ENCODE peak calls at places on chromosomes 2 and 18, in seven cellular contexts. I is naive thymus-derived CD4-positive, alpha-beta T cell; Q is NCI-H2171; V is activated CD4-positive, CD25-positive, alpha-beta regulatory T cell; G is activated CD4-positive, alpha-beta T cell treated with anti-CD3 and anti-CD28 coated beads for 1 hour; B is activated CD4-positive, alpha-beta memory T cell treated with anti-CD3 and anti-CD28 coated beads, Interleukin-2, amount 10 ng/mL, durations not matched to agents 7 days and 5 days; Z is BJ. W is an unnamed sample.

GRCh38 chr2:71722286-71722685 is 268.9 kb downstream of the DYSF start:
- DNase-seq in V (no peak), B (no peak), Z (no peak), Q (no peak), I (no peak), G (no peak), W (no peak)

GRCh38 chr2:2292381-2292780 is 38.7 kb downstream of the MYT1L start:
- DNase-seq in G (no peak), Z (no peak), Q (no peak), V (no peak), B (no peak), I (no peak), W (no peak)

GRCh38 chr2:151506170-151506569 is 96.5 kb downstream of the RIF1 start:
- DNase-seq in V (no peak), G (no peak), Q (no peak), B (no peak), Z (no peak), I (no peak), W (no peak)

GRCh38 chr2:102703748-102704147 is 58.1 kb upstream of the TMEM182 start:
- DNase-seq in I (no peak), G (no peak), Z (no peak), V (no peak), Q (no peak), B (no peak), W (peak)

GRCh38 chr2:109239720-109240119 is 110.7 kb downstream of the SH3RF3 start:
- DNase-seq in I (no peak), Z (no peak), Q (no peak), V (no peak), B (no peak), G (no peak), W (no peak)

GRCh38 chr18:69400976-69401474 is 337 bp downstream of the DOK6 start:
- DNase-seq in I (no peak), B (no peak), Q (no peak), G (no peak), Z (no peak), V (no peak), W (no peak)

GRCh38 chr2:203418271-203418670 is 90.1 kb downstream of the ABI2 start:
- DNase-seq in Z (no peak), V (no peak), G (no peak), Q (no peak), B (no peak), I (no peak), W (no peak)

GRCh38 chr2:237459741-237460174 is 27.3 kb upstream of the MLPH start:
- DNase-seq in G (no peak), Z (peak), I (no peak), V (no peak), B (no peak), Q (no peak), W (no peak)

GRCh38 chr2:215332876-215333600 is 21.2 kb downstream of the ATIC start:
- DNase-seq in Z (no peak), I (no peak), G (no peak), V (no peak), B (no peak), Q (no peak), W (no peak)

GRCh38 chr18:51134721-51135120 is 62.8 kb downstream of the MEX3C start:
- DNase-seq in G (no peak), I (no peak), B (no peak), V (no peak), Z (no peak), Q (no peak), W (no peak)

GRCh38 chr18:75958683-75959082 is 531.2 kb upstream of the SMIM21 start:
- DNase-seq in G (no peak), B (no peak), V (no peak), Z (no peak), Q (no peak), I (no peak), W (peak)

GRCh38 chr2:15657759-15658158 is 66.1 kb downstream of the DDX1 start:
- DNase-seq in Z (no peak), B (no peak), V (no peak), Q (no peak), I (no peak), G (no peak), W (no peak)

GRCh38 chr18:34734048-34734447 is 23.9 kb downstream of the DTNA start:
- DNase-seq in Z (no peak), Q (no peak), I (no peak), V (no peak), G (no peak), B (no peak), W (no peak)

GRCh38 chr2:233189032-233189431 is 62.4 kb upstream of the ATG16L1 start:
- DNase-seq in G (no peak), V (no peak), Q (no peak), Z (no peak), I (no peak), B (no peak), W (no peak)

GRCh38 chr18:21689736-21690135 is 14.8 kb downstream of the ABHD3 start:
- DNase-seq in V (no peak), Q (no peak), B (no peak), I (no peak), Z (no peak), G (no peak), W (no peak)

GRCh38 chr2:118846667-118847446 is 591 bp downstream of the EN1 start:
- DNase-seq in I (no peak), B (no peak), Q (no peak), G (peak), V (no peak), Z (no peak), W (no peak)

GRCh38 chr2:64424421-64424987 is 29.5 kb upstream of the LGALSL start:
- DNase-seq in Q (no peak), G (no peak), B (no peak), Z (no peak), I (no peak), V (no peak), W (no peak)

GRCh38 chr18:2717407-2717806 is 61.9 kb downstream of the SMCHD1 start:
- DNase-seq in V (no peak), Z (no peak), G (no peak), Q (no peak), B (no peak), I (no peak), W (no peak)

GRCh38 chr18:10530852-10531251 is 5.0 kb downstream of the NAPG start:
- DNase-seq in B (peak), Z (no peak), G (no peak), V (peak), I (no peak), Q (no peak), W (no peak)

GRCh38 chr2:211745295-211746097 is 793.1 kb downstream of the ERBB4 start:
- DNase-seq in B (peak), I (no peak), V (no peak), G (no peak), Z (no peak), Q (peak), W (peak)

GRCh38 chr18:23828426-23828825 is 139.2 kb downstream of the LAMA3 start:
- DNase-seq in I (no peak), Q (no peak), B (peak), V (no peak), G (peak), Z (no peak), W (no peak)

GRCh38 chr2:36277876-36278523 is 77.6 kb upstream of the CRIM1 start:
- DNase-seq in I (no peak), V (no peak), Q (no peak), G (no peak), B (no peak), Z (no peak), W (no peak)

GRCh38 chr2:238389985-238390682 is 36.6 kb upstream of the ASB1 start:
- DNase-seq in Z (no peak), V (no peak), B (no peak), Q (no peak), I (no peak), G (no peak), W (no peak)

GRCh38 chr2:234747032-234747431 is 204.8 kb upstream of the SH3BP4 start:
- DNase-seq in B (no peak), Q (no peak), G (no peak), V (no peak), I (no peak), Z (peak), W (no peak)

GRCh38 chr2:142815375-142815774 is 62.1 kb upstream of the KYNU start:
- DNase-seq in B (no peak), Q (no peak), V (no peak), Z (no peak), I (no peak), G (no peak), W (no peak)

GRCh38 chr2:213271947-213272346 is 12.3 kb upstream of the SPAG16 start:
- DNase-seq in V (no peak), B (no peak), G (no peak), Q (no peak), Z (no peak), I (no peak), W (no peak)

GRCh38 chr2:45922577-45922988 is 271.1 kb downstream of the PRKCE start:
- DNase-seq in Z (no peak), V (no peak), I (no peak), Q (peak), G (no peak), B (no peak), W (no peak)

GRCh38 chr18:58277457-58277739 is 233.4 kb downstream of the NEDD4L start:
- DNase-seq in I (no peak), Q (no peak), V (no peak), B (no peak), G (no peak), Z (no peak), W (no peak)

GRCh38 chr2:204274487-204274886 is 270.8 kb upstream of the PARD3B start:
- DNase-seq in Q (no peak), Z (no peak), B (no peak), V (no peak), G (no peak), I (no peak), W (no peak)

GRCh38 chr18:28108801-28109200 is 68.1 kb downstream of the CDH2 start:
- DNase-seq in Z (no peak), Q (no peak), V (no peak), B (no peak), G (no peak), I (no peak), W (no peak)

GRCh38 chr2:231900975-231901374 is 25.2 kb downstream of the NPPC start:
- DNase-seq in V (no peak), Q (no peak), G (no peak), I (no peak), B (no peak), Z (no peak), W (no peak)

GRCh38 chr2:218257390-218257981 is 3.3 kb upstream of the GPBAR1 start:
- DNase-seq in Z (no peak), V (peak), Q (no peak), G (peak), I (peak), B (peak), W (peak)